ENCODE peak calls at places on chromosomes 4 and X, in five cellular contexts. Y, L, H, W and A are unnamed samples. For H3K4me1, the result is how much of the 10 kb centered on the place peaks cover.

GRCh38 chr4:189981970-189982369 is 41.3 kb downstream of the FRG1 start:
- DNase-seq in W (no peak), Y (no peak), H (no peak), L (no peak), A (no peak)

GRCh38 chr4:112567536-112567935 is 51.6 kb upstream of the NEUROG2 start:
- DNase-seq in L (no peak), Y (no peak), H (no peak), W (no peak), A (no peak)

GRCh38 chr4:82643994-82644730 is 82.4 kb upstream of the TMEM150C start:
- DNase-seq in W (peak), H (no peak), Y (no peak), L (no peak), A (no peak)

GRCh38 chrX:47643926-47644325 is 6.4 kb downstream of the ELK1 start:
- DNase-seq in Y (no peak), W (peak), H (no peak), L (no peak), A (no peak)

GRCh38 chr4:175562111-175562510 is 250.0 kb downstream of the GPM6A start:
- DNase-seq in H (no peak), Y (no peak), W (no peak), L (no peak), A (no peak)

GRCh38 chr4:71932941-71933340 is 98.9 kb upstream of the NPFFR2 start:
- DNase-seq in H (no peak), Y (no peak), L (no peak), W (peak), A (no peak)

GRCh38 chrX:110418220-110418856 is 59.7 kb downstream of the RTL9 start:
- DNase-seq in Y (peak), L (no peak), H (peak), W (peak), A (no peak)

GRCh38 chr4:66972087-66972486 is 573.2 kb downstream of the CENPC start:
- DNase-seq in Y (no peak), W (no peak), H (no peak), L (no peak), A (no peak)

GRCh38 chr4:37471971-37472370 is 214.2 kb downstream of the RELL1 start:
- DNase-seq in L (peak), H (no peak), W (no peak), Y (no peak), A (no peak)

GRCh38 chr4:35201403-35201802 is 1042.9 kb downstream of the ARAP2 start:
- DNase-seq in Y (no peak), H (no peak), W (no peak), L (no peak), A (no peak)

GRCh38 chr4:156790866-156791265 is 180.7 kb downstream of the PDGFC start:
- DNase-seq in H (no peak), Y (no peak), W (peak), L (no peak), A (no peak)

GRCh38 chr4:24777528-24777927 is 17.8 kb upstream of the SOD3 start:
- DNase-seq in Y (no peak), L (no peak), W (no peak), H (no peak), A (no peak)

GRCh38 chr4:119093042-119093827 is 42.4 kb upstream of the MYOZ2 start:
- DNase-seq in L (peak), Y (no peak), H (no peak), W (no peak), A (no peak)

GRCh38 chrX:57821703-57822375 is 88.4 kb downstream of the ZXDA start:
- DNase-seq in L (peak), H (no peak), W (peak), Y (peak), A (no peak)

GRCh38 chrX:4935846-4936245 is 1222.4 kb upstream of the PRKX start:
- DNase-seq in H (no peak), W (no peak), L (no peak), Y (no peak), A (no peak)

GRCh38 chr4:623914-624626 is 1.3 kb upstream of the PDE6B start:
- DNase-seq in Y (no peak), H (no peak), L (no peak), W (peak), A (no peak)

GRCh38 chr4:113148925-113149324 is 99.5 kb downstream of the ANK2 start:
- DNase-seq in W (no peak), L (no peak), Y (no peak), H (no peak), A (no peak)

GRCh38 chrX:1528884-1529203 is 8.1 kb downstream of the P2RY8 start:
- DNase-seq in H (no peak), L (no peak), W (no peak), Y (no peak), A (no peak)

GRCh38 chrX:10903518-10903917 is 207.6 kb upstream of the HCCS start:
- DNase-seq in L (no peak), Y (no peak), W (no peak), H (no peak), A (no peak)

GRCh38 chr4:1859389-1859753 is 3.4 kb upstream of the LETM1 start:
- DNase-seq in L (no peak), Y (no peak), W (no peak), H (no peak), A (no peak)

GRCh38 chr4:154364012-154364863 is 127.4 kb downstream of the DCHS2 start:
- DNase-seq in Y (no peak), W (no peak), H (no peak), L (no peak), A (no peak)

GRCh38 chr4:183403486-183403885 is 41.0 kb upstream of the CDKN2AIP start:
- DNase-seq in W (peak), H (no peak), Y (no peak), L (no peak), A (no peak)

GRCh38 chr4:155578726-155579385 is 87.8 kb upstream of the GUCY1A1 start:
- DNase-seq in L (no peak), W (peak), H (no peak), Y (no peak), A (no peak)

GRCh38 chrX:30141966-30142365 is 73.4 kb upstream of the MAGEB2 start:
- DNase-seq in L (no peak), Y (no peak), W (peak), H (no peak), A (no peak)

GRCh38 chrX:125436855-125437254 is 117.2 kb downstream of the TEX13C start:
- DNase-seq in W (peak), H (no peak), L (no peak), Y (no peak), A (no peak)

GRCh38 chr4:80125252-80126177 is 52.5 kb upstream of the ANTXR2 start:
- DNase-seq in H (no peak), Y (no peak), W (peak), L (no peak), A (no peak)

GRCh38 chrX:130754353-130754752 is 148.7 kb downstream of the ENOX2 start:
- DNase-seq in W (no peak), Y (no peak), H (no peak), L (no peak), A (no peak)

GRCh38 chr4:105135746-105136145 is 10.9 kb upstream of the TET2 start:
- DNase-seq in H (no peak), Y (no peak), W (no peak), L (no peak), A (no peak)

GRCh38 chr4:53959373-53959772 is 105.0 kb downstream of the CHIC2 start:
- DNase-seq in Y (no peak), W (no peak), H (no peak), L (no peak), A (no peak)

GRCh38 chrX:68018248-68019203 is 414.8 kb downstream of the OPHN1 start:
- DNase-seq in W (peak), Y (no peak), L (no peak), H (no peak), A (no peak)

GRCh38 chr4:156545003-156545785 is 426.4 kb downstream of the PDGFC start:
- DNase-seq in W (peak), H (no peak), Y (no peak), L (no peak), A (no peak)

GRCh38 chr4:156971623-156972369 is at the start of gene PDGFC:
- DNase-seq in H (peak), Y (peak), L (peak), W (peak), A (peak)

GRCh38 chr4:95742872-95743271 is 97.0 kb upstream of the PDHA2 start:
- DNase-seq in H (no peak), Y (no peak), W (no peak), L (no peak), A (no peak)

GRCh38 chr4:146972036-146972435 is 26.4 kb upstream of the TTC29 start:
- DNase-seq in L (no peak), Y (no peak), H (no peak), W (no peak), A (no peak)

GRCh38 chr4:146969126-146969525 is 23.5 kb upstream of the TTC29 start:
- DNase-seq in L (no peak), W (no peak), H (no peak), Y (no peak), A (no peak)
- H3K4me1 ChIP-seq in L (under half), W (under half), H (under half), Y (under half), A (under half)

GRCh38 chrX:28589048-28589447 is 1.8 kb downstream of the IL1RAPL1 start:
- DNase-seq in W (no peak), Y (no peak), H (no peak), L (no peak), A (no peak)

GRCh38 chrX:28584025-28584424 is 3.2 kb upstream of the IL1RAPL1 start:
- DNase-seq in H (no peak), L (no peak), W (no peak), Y (no peak), A (no peak)

GRCh38 chrX:28586891-28587635 is at the start of gene IL1RAPL1:
- DNase-seq in H (no peak), Y (no peak), W (peak), L (no peak), A (no peak)

GRCh38 chrX:28585767-28586166 is 1.5 kb upstream of the IL1RAPL1 start:
- DNase-seq in W (no peak), Y (no peak), H (no peak), L (no peak), A (no peak)

GRCh38 chrX:28586291-28586690 is 955 bp upstream of the IL1RAPL1 start:
- DNase-seq in H (peak), Y (no peak), W (no peak), L (peak), A (peak)
- H3K4me3 ChIP-seq in H (peak), Y (no peak), W (peak), L (no peak), A (peak)

DNA sequence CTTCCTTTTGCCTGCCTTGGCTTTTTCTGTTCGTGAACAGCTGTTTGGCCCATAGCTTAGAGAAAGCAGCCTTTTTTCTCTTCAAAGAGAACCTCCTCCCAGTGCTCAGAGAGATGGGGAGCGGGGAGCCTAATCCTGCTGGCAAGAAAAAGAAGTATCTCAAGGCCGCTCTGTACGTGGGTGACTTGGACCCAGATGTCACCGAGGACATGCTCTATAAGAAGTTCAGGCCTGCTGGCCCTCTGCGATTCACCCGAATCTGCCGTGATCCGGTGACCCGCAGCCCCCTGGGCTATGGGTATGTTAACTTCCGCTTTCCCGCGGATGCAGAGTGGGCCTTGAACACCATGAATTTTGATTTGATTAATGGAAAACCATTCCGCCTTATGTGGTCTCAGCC is 826 bp downstream of the PABPC5 start:
- DNase-seq in Y (no peak), L (no peak), W (peak), H (no peak), A (no peak)
- H3K27ac ChIP-seq in Y (peak), L (no peak), W (peak), H (peak), A (peak)

DNA sequence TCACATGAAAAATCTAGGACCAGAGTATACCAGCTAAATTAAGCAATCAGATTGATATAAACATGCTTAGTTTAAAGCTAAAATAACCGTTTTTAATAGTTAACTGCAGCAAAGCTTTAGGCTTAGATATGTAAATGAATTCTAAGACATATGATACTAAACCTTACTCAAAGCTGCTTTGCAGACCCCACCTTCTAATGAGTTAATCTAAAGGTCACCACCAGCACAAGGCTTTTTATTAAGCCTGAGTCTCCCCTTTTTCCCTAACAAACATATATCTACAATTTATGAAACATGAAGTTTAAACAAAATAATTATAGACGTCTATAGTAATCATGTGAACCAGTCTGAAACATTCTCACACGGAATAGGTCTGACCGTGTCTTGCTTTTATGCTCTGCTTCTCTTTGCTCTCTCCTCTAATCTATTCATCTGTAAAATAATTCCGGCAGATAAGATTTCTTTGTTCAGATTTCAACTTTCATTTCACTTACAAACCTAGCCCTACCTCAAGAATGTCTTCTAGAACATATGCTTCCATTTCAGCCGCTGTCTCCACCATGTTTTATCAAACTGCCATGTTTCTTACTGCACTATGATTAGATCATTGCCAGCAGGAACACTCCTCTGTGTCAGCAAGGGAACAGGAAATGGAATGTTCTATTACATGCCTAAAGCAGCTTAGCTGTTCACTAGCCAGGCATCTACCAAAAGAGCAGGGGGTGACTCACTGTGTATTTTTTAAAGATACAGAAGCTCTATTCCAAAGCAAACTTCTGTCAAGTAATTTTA is 35.9 kb downstream of the ANKRD17 start:
- DNase-seq in H (peak), Y (peak), W (peak), L (peak), A (no peak)
- H3K4me1 ChIP-seq in H (under half), Y (under half), W (under half), L (under half), A (half or more)

GRCh38 chr4:55348436-55348835 is 2.4 kb downstream of the SRD5A3 start:
- DNase-seq in H (no peak), W (peak), L (no peak), Y (no peak), A (no peak)
- H3K4me3 ChIP-seq in H (no peak), W (peak), L (no peak), Y (no peak), A (no peak)